ENCODE peak calls at places on chromosomes 16 and 17, in seven cellular contexts. H, O, U, N, E, S and Q are unnamed samples.

GRCh38 chr16:23420011-23420410 is 33.0 kb downstream of the COG7 start:
- DNase-seq in E (no peak), O (no peak), H (no peak), N (no peak), U (no peak), S (no peak), Q (no peak)

GRCh38 chr16:49409121-49409520 is 35.5 kb downstream of the C16orf78 start:
- DNase-seq in N (no peak), U (no peak), O (no peak), S (no peak), H (no peak), E (no peak), Q (peak)

GRCh38 chr16:50467943-50468748 is 80.0 kb upstream of the NKD1 start:
- DNase-seq in U (peak), E (peak), N (no peak), O (peak), S (peak), H (no peak), Q (peak)

GRCh38 chr17:30969989-30970680 is 704 bp upstream of the RNF135 start:
- DNase-seq in S (peak), O (peak), E (peak), H (no peak), N (no peak), U (no peak), Q (no peak)

GRCh38 chr17:80746262-80746935 is 201.8 kb downstream of the RPTOR start:
- DNase-seq in S (no peak), U (no peak), H (no peak), O (no peak), N (no peak), E (no peak), Q (no peak)

GRCh38 chr17:4766199-4766598 is 5.5 kb upstream of the TM4SF5 start:
- DNase-seq in U (no peak), N (no peak), E (no peak), H (no peak), O (no peak), S (no peak), Q (no peak)

GRCh38 chr17:10197721-10198508 is 491 bp downstream of the GAS7 start:
- DNase-seq in N (no peak), O (no peak), E (no peak), S (peak), U (no peak), H (no peak), Q (no peak)

GRCh38 chr16:54584121-54584520 is 297.5 kb upstream of the IRX3 start:
- DNase-seq in U (no peak), H (no peak), E (no peak), S (no peak), N (no peak), O (no peak), Q (no peak)

GRCh38 chr16:72990003-72990521 is 57.9 kb downstream of the ZFHX3 start:
- DNase-seq in O (peak), E (peak), N (peak), S (peak), H (no peak), U (peak), Q (peak)

GRCh38 chr17:61568219-61569072 is 22.6 kb downstream of the NACA2 start:
- DNase-seq in S (no peak), E (no peak), N (no peak), H (no peak), U (no peak), O (no peak), Q (no peak)

GRCh38 chr17:79950711-79951110 is 85.0 kb downstream of the TBC1D16 start:
- DNase-seq in N (no peak), O (no peak), S (peak), U (peak), E (no peak), H (no peak), Q (peak)

GRCh38 chr16:71930013-71930563 is 34.8 kb downstream of the IST1 start:
- DNase-seq in U (no peak), O (no peak), E (no peak), H (no peak), N (no peak), S (no peak), Q (no peak)

GRCh38 chr17:82876149-82876548 is 36.3 kb upstream of the ZNF750 start:
- DNase-seq in H (no peak), U (peak), E (no peak), O (no peak), N (peak), S (no peak), Q (no peak)

GRCh38 chr17:47665655-47666054 is 15.9 kb downstream of the KPNB1 start:
- DNase-seq in H (no peak), O (no peak), S (no peak), U (no peak), E (no peak), N (no peak), Q (no peak)

GRCh38 chr17:7557147-7557764 is 1.3 kb upstream of the TNFSF13 start:
- DNase-seq in H (no peak), N (peak), U (no peak), O (peak), E (peak), S (peak), Q (no peak)

GRCh38 chr16:84832488-84833141 is 12.8 kb downstream of the CRISPLD2 start:
- DNase-seq in O (peak), E (peak), N (peak), S (no peak), H (no peak), U (peak), Q (peak)

GRCh38 chr17:46003907-46004748 is 5.1 kb downstream of the STH start:
- DNase-seq in O (peak), S (no peak), N (no peak), E (peak), U (peak), H (no peak), Q (no peak)

GRCh38 chr16:80509872-80510271 is 30.9 kb upstream of the DYNLRB2 start:
- DNase-seq in E (no peak), U (no peak), H (no peak), N (no peak), O (no peak), S (no peak), Q (no peak)

GRCh38 chr17:39208893-39209292 is 8.8 kb downstream of the RPL19 start:
- DNase-seq in N (no peak), O (peak), E (peak), H (no peak), U (no peak), S (no peak), Q (no peak)

GRCh38 chr17:59466943-59467801 is 98.2 kb upstream of the DHX40 start:
- DNase-seq in S (no peak), U (no peak), N (no peak), O (no peak), E (peak), H (no peak), Q (no peak)

GRCh38 chr17:68803122-68803615 is 152.0 kb downstream of the ABCA8 start:
- DNase-seq in N (no peak), U (no peak), O (no peak), H (no peak), E (no peak), S (no peak), Q (no peak)

GRCh38 chr17:70552230-70552981 is 383.1 kb downstream of the KCNJ2 start:
- DNase-seq in S (peak), N (no peak), U (no peak), O (no peak), H (no peak), E (no peak), Q (no peak)

GRCh38 chr17:64022631-64023063 is 2.2 kb upstream of the ICAM2 start:
- DNase-seq in U (peak), S (no peak), H (no peak), O (no peak), E (no peak), N (no peak), Q (no peak)

GRCh38 chr16:66616592-66616991 is 12.1 kb downstream of the CMTM3 start:
- DNase-seq in N (no peak), O (no peak), S (no peak), H (no peak), U (no peak), E (no peak), Q (no peak)

GRCh38 chr16:70337814-70338213 is 8.9 kb upstream of the DDX19A start:
- DNase-seq in H (no peak), E (no peak), S (no peak), N (no peak), U (no peak), O (no peak), Q (no peak)

GRCh38 chr17:7122386-7122785 is 7.8 kb upstream of the ASGR2 start:
- DNase-seq in N (no peak), H (no peak), E (no peak), O (no peak), S (no peak), U (no peak), Q (no peak)

GRCh38 chr16:72715267-72715666 is 332.7 kb downstream of the ZFHX3 start:
- DNase-seq in N (no peak), H (no peak), U (no peak), E (no peak), O (no peak), S (no peak), Q (no peak)

GRCh38 chr16:62041401-62041800 is 5.2 kb upstream of the CDH8 start:
- DNase-seq in O (no peak), N (no peak), S (peak), U (no peak), H (no peak), E (no peak), Q (no peak)

GRCh38 chr16:55492756-55493380 is 13.9 kb downstream of the MMP2 start:
- DNase-seq in U (peak), H (no peak), E (no peak), S (no peak), N (no peak), O (no peak), Q (no peak)

DNA sequence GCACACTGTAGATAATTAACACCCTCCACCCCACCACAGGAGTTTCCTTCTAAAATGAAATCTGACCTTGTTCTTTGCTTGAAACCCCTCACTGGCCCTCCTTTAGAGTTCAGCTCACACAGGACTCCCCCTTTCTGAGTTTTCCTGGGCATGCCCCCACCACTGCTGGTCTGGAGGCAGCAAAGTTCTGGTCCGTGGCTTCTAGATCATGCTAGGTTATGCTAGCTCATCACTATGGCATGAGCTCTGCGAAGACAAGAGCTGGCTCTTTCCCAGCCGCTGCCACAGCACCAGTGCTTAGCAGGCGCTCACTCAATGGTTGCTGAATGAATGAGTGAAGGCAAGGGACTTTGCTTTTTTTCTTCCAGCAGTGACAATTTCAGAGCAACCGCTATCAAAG is 80.9 kb upstream of the NOL11 start:
- DNase-seq in H (no peak), O (no peak), N (no peak), S (no peak), U (no peak), E (no peak), Q (no peak)
- H3K27ac ChIP-seq in H (no peak), O (peak), N (peak), S (no peak), U (no peak), E (no peak), Q (peak)

GRCh38 chr16:88976359-88977027 is 514 bp downstream of the CBFA2T3 start:
- DNase-seq in N (no peak), O (no peak), E (no peak), H (no peak), S (no peak), U (no peak), Q (no peak)

GRCh38 chr16:88975511-88976061 is 1.4 kb downstream of the CBFA2T3 start:
- DNase-seq in U (no peak), N (no peak), H (no peak), E (no peak), O (no peak), S (no peak), Q (no peak)

GRCh38 chr16:88978608-88979346 is 1.8 kb upstream of the CBFA2T3 start:
- DNase-seq in H (no peak), N (no peak), O (no peak), E (peak), S (no peak), U (no peak), Q (no peak)

GRCh38 chr16:88977845-88978607 is 1.0 kb upstream of the CBFA2T3 start:
- DNase-seq in E (no peak), S (no peak), N (no peak), O (no peak), U (no peak), H (no peak), Q (no peak)

GRCh38 chr16:88977028-88977844 is at the start of gene CBFA2T3:
- DNase-seq in E (peak), O (peak), H (no peak), S (no peak), U (peak), N (peak), Q (peak)
- TF ChIP-seq POLR2AphosphoS5 in E (peak), O (no peak), H (no peak), S (no peak), U (peak), N (no peak), Q (no peak)

DNA sequence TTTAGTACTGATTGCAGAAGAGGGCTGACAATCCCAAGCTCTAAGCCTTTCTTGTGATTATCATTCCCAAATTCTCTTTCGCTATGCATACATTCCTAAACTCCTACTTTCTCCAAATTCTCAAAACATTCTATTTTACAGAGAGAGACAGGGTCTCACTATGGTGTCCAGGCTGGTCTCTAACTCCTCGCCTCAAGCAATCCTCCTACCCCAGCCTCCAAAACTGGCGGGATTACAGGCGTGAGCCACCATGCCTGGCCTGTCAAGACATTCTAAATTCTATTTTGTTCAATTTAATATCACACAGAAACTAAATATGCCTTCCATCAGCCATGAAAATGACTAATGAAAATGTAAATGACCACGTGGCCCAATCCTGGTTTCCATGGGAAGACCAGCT is 39.8 kb downstream of the ANKRD11 start:
- DNase-seq in O (no peak), E (no peak), U (no peak), N (no peak), S (no peak), H (no peak), Q (no peak)
- H3K27ac ChIP-seq in O (no peak), E (no peak), U (no peak), N (no peak), S (peak), H (no peak), Q (no peak)

DNA sequence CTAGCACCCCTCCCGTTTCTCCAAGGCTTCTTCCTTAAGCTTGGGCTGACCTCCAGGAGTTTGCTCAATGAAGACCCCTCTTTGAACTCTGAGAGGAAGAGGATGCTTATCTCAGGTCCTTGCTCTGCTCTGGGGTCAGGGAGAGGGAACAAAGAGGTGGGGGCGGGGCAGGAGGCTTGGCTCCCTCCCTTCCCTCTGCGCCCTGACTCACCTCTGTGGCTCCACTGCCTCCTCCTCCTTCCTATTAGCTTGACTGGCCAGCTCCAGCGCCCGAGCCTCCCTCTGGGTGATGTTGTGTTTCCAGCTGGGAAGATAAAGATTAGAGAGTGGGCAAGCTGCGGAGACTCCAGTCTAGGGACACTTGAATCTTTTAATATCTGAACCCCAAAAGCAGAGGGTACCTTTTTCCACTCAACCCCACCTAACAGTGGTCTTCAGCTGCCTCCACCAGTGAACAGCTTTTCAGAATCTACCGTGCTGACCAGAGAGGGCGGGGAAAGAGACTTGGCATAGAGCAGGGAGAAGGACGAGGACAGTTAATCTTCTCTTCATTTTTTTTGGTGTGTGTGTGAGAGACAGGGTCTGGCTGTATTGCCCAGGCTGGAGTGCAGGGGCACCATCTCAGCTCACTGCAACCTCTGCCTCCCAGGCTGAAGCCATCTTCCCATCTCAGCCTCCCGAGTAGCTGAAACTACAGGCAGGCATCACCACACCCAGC is 6.7 kb downstream of the GIP start:
- DNase-seq in H (no peak), U (no peak), O (no peak), E (no peak), S (peak), N (no peak), Q (no peak)
- TF ChIP-seq POLR2AphosphoS5 in H (no peak), U (no peak), O (no peak), E (no peak), S (no peak), N (no peak), Q (no peak)

DNA sequence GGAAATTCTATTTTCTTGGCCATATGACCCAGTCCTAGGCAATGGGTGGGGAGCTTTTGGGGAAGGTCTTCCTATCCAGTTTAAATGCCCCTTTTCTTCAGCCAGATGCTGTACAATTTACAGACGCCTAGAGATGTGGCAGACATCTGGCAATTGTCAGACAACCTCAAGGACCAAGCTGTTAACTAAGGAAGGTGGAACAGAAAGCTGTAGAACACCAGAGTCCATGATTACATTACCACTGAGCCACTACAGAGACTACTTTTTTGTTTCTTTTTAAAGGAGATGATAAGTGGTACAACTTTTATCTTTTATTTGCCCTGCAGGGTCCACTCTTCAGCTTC is 21.1 kb upstream of the CORO6 start:
- DNase-seq in O (no peak), S (no peak), U (no peak), E (no peak), N (no peak), H (no peak), Q (no peak)
- H3K27ac ChIP-seq in O (peak), S (no peak), U (peak), E (peak), N (peak), H (no peak), Q (peak)

GRCh38 chr16:53052519-53053501 is at the start of gene CHD9NB:
- DNase-seq in N (peak), O (no peak), U (peak), H (no peak), E (peak), S (no peak), Q (no peak)

GRCh38 chr16:53055603-53056527 is 1.1 kb downstream of the CHD9 start:
- DNase-seq in E (peak), H (no peak), S (peak), N (peak), O (no peak), U (peak), Q (no peak)

GRCh38 chr16:53053967-53054669 is 673 bp upstream of the CHD9 start:
- DNase-seq in N (peak), E (peak), S (no peak), O (peak), U (peak), H (no peak), Q (no peak)

GRCh38 chr16:53056528-53056881 is 1.7 kb downstream of the CHD9 start:
- DNase-seq in U (peak), S (no peak), H (no peak), N (no peak), E (peak), O (no peak), Q (no peak)

GRCh38 chr16:53054670-53055485 is at the start of gene CHD9:
- DNase-seq in H (no peak), N (peak), O (peak), E (peak), U (peak), S (peak), Q (peak)
- TF ChIP-seq POLR2AphosphoS5 in H (peak), N (peak), O (peak), E (peak), U (peak), S (peak), Q (peak)

DNA sequence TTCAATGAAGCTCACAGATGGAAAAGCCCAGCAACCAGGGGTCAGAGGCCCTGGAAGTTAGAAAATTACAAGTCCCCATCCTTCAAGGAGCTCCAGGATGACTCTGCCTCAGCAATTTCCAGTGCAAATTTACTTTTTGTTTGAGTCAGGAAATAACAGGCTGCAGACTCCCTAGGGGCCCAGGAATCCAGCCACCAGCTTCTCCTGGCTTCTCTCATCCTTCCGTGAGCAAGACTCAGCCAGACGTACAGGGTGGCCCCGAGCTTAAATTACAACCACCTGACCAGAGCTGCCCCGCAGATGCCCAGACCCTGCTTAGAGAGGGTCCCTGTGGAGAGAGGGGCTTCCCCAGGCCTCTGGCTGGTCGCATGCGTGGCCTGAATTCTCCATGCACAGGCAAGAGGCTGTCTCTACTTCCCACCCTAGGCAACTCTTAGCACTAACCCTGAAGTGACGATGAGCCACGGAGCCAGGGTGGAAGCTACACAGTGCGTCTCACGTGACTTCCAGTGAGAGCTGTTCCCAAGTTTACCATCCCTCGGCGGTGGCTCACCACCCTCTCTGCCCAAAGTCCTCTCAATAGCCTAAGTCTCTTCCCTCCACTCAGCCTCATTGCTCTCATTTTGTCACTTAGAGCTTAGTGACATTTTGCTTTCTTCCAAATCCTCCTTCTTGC is 27.1 kb downstream of the GPR142 start:
- DNase-seq in O (no peak), U (no peak), S (no peak), N (no peak), E (no peak), H (no peak), Q (no peak)
- H3K27ac ChIP-seq in O (peak), U (no peak), S (no peak), N (peak), E (peak), H (no peak), Q (no peak)

GRCh38 chr17:44981221-44981968 is 13.3 kb upstream of the C1QL1 start:
- DNase-seq in H (no peak), N (no peak), S (no peak), E (no peak), U (no peak), O (no peak), Q (no peak)
- TF ChIP-seq POLR2AphosphoS5 in H (no peak), N (no peak), S (no peak), E (peak), U (no peak), O (no peak), Q (no peak)